ENCODE peak calls at places on chromosome 6, in ten cellular contexts. E is SJSA1; H is activated naive CD4-positive, alpha-beta T cell treated with anti-CD3 and anti-CD28 coated beads, Interleukin-2, amount 10 ng/mL, durations not matched to agents 7 days and 5 days; R is nucleus accumbens; A is M059J; G is ELF-1; B is activated T-cell treated with anti-CD3 and anti-CD28 coated beads for 1 hour; S is fibroblast of the aortic adventitia; Q is HEK293T; W is astrocyte of the hippocampus. O is an unnamed sample.

GRCh38 chr6:1013656-1014430 is 298.1 kb upstream of the FOXQ1 start:
- DNase-seq in E (peak), H (no peak), R (no peak), A (no peak), G (no peak), B (no peak), S (no peak), Q (no peak), W (no peak), O (no peak)

GRCh38 chr6:15487262-15487661 is 175.6 kb downstream of the DTNBP1 start:
- DNase-seq in E (no peak), H (no peak), R (no peak), A (no peak), G (no peak), B (no peak), S (no peak), Q (no peak), W (no peak), O (no peak)

GRCh38 chr6:111793711-111794111 is 79.5 kb downstream of the FYN start:
- DNase-seq in E (no peak), H (peak), R (no peak), A (no peak), G (no peak), B (peak), S (no peak), Q (no peak), W (no peak), O (peak)

GRCh38 chr6:135438907-135439535 is 58.5 kb downstream of the AHI1 start:
- DNase-seq in E (no peak), H (no peak), R (no peak), A (peak), G (no peak), B (no peak), S (peak), Q (peak), W (peak), O (no peak)

GRCh38 chr6:161346717-161347504 is 73.0 kb upstream of the AGPAT4 start:
- DNase-seq in E (no peak), H (no peak), R (no peak), A (no peak), G (no peak), B (no peak), S (no peak), Q (no peak), W (no peak), O (no peak)

GRCh38 chr6:163926642-163927041 is 512.1 kb downstream of the QKI start:
- DNase-seq in E (no peak), H (no peak), R (peak), A (no peak), G (no peak), B (no peak), S (no peak), Q (no peak), W (peak), O (no peak)

GRCh38 chr6:143408151-143408786 is 42.2 kb downstream of the ADAT2 start:
- DNase-seq in E (no peak), H (no peak), R (no peak), A (peak), G (no peak), B (no peak), S (no peak), Q (no peak), W (no peak), O (no peak)

GRCh38 chr6:65505736-65506135 is 201.3 kb downstream of the EYS start:
- DNase-seq in E (no peak), H (no peak), R (no peak), A (no peak), G (no peak), B (no peak), S (no peak), Q (peak), W (no peak), O (no peak)

GRCh38 chr6:93036835-93037234 is 382.5 kb downstream of the EPHA7 start:
- DNase-seq in E (no peak), H (no peak), R (no peak), A (no peak), G (peak), B (no peak), S (peak), Q (peak), W (peak), O (no peak)

GRCh38 chr6:37994238-37994637 is 174.7 kb downstream of the ZFAND3 start:
- DNase-seq in E (peak), H (no peak), R (no peak), A (peak), G (no peak), B (no peak), S (peak), Q (no peak), W (peak), O (no peak)

GRCh38 chr6:119296036-119297035 is 53.2 kb downstream of the MAN1A1 start:
- DNase-seq in E (no peak), H (no peak), R (no peak), A (no peak), G (no peak), B (no peak), S (peak), Q (no peak), W (peak), O (no peak)

GRCh38 chr6:90263653-90264052 is 33.0 kb downstream of the BACH2 start:
- DNase-seq in E (peak), H (no peak), R (no peak), A (peak), G (no peak), B (no peak), S (no peak), Q (no peak), W (peak), O (no peak)

GRCh38 chr6:108187519-108187918 is 21.7 kb downstream of the NR2E1 start:
- DNase-seq in E (no peak), H (no peak), R (no peak), A (no peak), G (no peak), B (no peak), S (no peak), Q (no peak), W (no peak), O (no peak)

GRCh38 chr6:37535701-37536461 is 36.2 kb upstream of the CCDC167 start:
- DNase-seq in E (no peak), H (peak), R (no peak), A (peak), G (peak), B (no peak), S (no peak), Q (no peak), W (peak), O (no peak)

GRCh38 chr6:33790910-33791309 is 2.0 kb upstream of the LEMD2 start:
- DNase-seq in E (no peak), H (no peak), R (no peak), A (no peak), G (no peak), B (no peak), S (no peak), Q (no peak), W (no peak), O (no peak)

GRCh38 chr6:2857185-2857579 is 15.5 kb upstream of the SERPINB1 start:
- DNase-seq in E (no peak), H (no peak), R (no peak), A (no peak), G (no peak), B (no peak), S (no peak), Q (no peak), W (no peak), O (no peak)

GRCh38 chr6:14450133-14451040 is 332.8 kb downstream of the CD83 start:
- DNase-seq in E (no peak), H (no peak), R (no peak), A (peak), G (peak), B (no peak), S (no peak), Q (peak), W (no peak), O (no peak)

GRCh38 chr6:41578714-41579610 is 32.8 kb downstream of the FOXP4 start:
- DNase-seq in E (peak), H (no peak), R (no peak), A (peak), G (peak), B (no peak), S (no peak), Q (no peak), W (peak), O (no peak)

GRCh38 chr6:68633654-68634502 is 1.2 kb upstream of the ADGRB3 start:
- DNase-seq in E (no peak), H (no peak), R (no peak), A (peak), G (no peak), B (no peak), S (no peak), Q (no peak), W (peak), O (no peak)

GRCh38 chr6:136823128-136823660 is 802 bp downstream of the PEX7 start:
- DNase-seq in E (no peak), H (no peak), R (no peak), A (no peak), G (no peak), B (peak), S (no peak), Q (no peak), W (no peak), O (no peak)

GRCh38 chr6:141808662-141809061 is 324.1 kb upstream of the GJE1 start:
- DNase-seq in E (no peak), H (no peak), R (no peak), A (no peak), G (no peak), B (no peak), S (no peak), Q (no peak), W (peak), O (no peak)

GRCh38 chr6:21455071-21455470 is 138.5 kb upstream of the SOX4 start:
- DNase-seq in E (no peak), H (no peak), R (no peak), A (no peak), G (no peak), B (no peak), S (no peak), Q (no peak), W (no peak), O (no peak)

GRCh38 chr6:116327803-116328527 is 42.8 kb upstream of the DSE start:
- DNase-seq in E (no peak), H (no peak), R (no peak), A (no peak), G (peak), B (no peak), S (no peak), Q (peak), W (peak), O (no peak)

GRCh38 chr6:75460636-75461035 is 33.0 kb downstream of the FILIP1 start:
- DNase-seq in E (no peak), H (no peak), R (no peak), A (peak), G (no peak), B (no peak), S (peak), Q (no peak), W (peak), O (no peak)

GRCh38 chr6:2684059-2684749 is 66.5 kb downstream of the MYLK4 start:
- DNase-seq in E (peak), H (no peak), R (no peak), A (peak), G (no peak), B (no peak), S (no peak), Q (no peak), W (peak), O (no peak)

GRCh38 chr6:109093732-109094131 is 914 bp downstream of the SESN1 start:
- DNase-seq in E (no peak), H (no peak), R (no peak), A (peak), G (no peak), B (no peak), S (no peak), Q (no peak), W (peak), O (no peak)

GRCh38 chr6:16633465-16633864 is 127.8 kb downstream of the ATXN1 start:
- DNase-seq in E (no peak), H (no peak), R (no peak), A (peak), G (no peak), B (no peak), S (no peak), Q (no peak), W (no peak), O (no peak)